ENCODE peak calls at places on chromosome 11, in nine cellular contexts. V is germinal center; P is hippocampal formation; I is hepatic stellate cell; B is GM12891; S is T-helper 2 cell; Y is CD8-positive, alpha-beta memory T cell; J is Kasumi-1; X is left ventricle myocardium superior. E is an unnamed sample.

GRCh38 chr11:47489395-47489755 is 40.4 kb upstream of the RAPSN start:
- DNase-seq in V (no peak), P (no peak), I (no peak), B (no peak), S (no peak), Y (no peak), J (no peak), X (no peak), E (peak)

GRCh38 chr11:19800714-19801519 is 88.3 kb downstream of the NAV2 start:
- DNase-seq in V (no peak), P (no peak), I (no peak), B (no peak), S (no peak), Y (no peak), J (no peak), X (no peak), E (peak)

GRCh38 chr11:81036168-81036870 is 1595.5 kb upstream of the TENM4 start:
- DNase-seq in V (no peak), P (no peak), I (no peak), B (no peak), S (no peak), Y (no peak), J (no peak), X (no peak), E (no peak)

GRCh38 chr11:93857413-93858185 is 7.2 kb upstream of the VSTM5 start:
- DNase-seq in V (no peak), P (peak), I (no peak), B (no peak), S (no peak), Y (no peak), J (no peak), X (no peak), E (peak)

GRCh38 chr11:43947003-43947500 is 4.6 kb downstream of the C11orf96 start:
- DNase-seq in V (no peak), P (no peak), I (peak), B (no peak), S (no peak), Y (no peak), J (peak), X (peak), E (no peak)

GRCh38 chr11:61602775-61603569 is 22.1 kb upstream of the SYT7 start:
- DNase-seq in V (no peak), P (no peak), I (peak), B (no peak), S (no peak), Y (no peak), J (no peak), X (peak), E (peak)

GRCh38 chr11:86459682-86460460 is 85.2 kb downstream of the CCDC81 start:
- DNase-seq in V (no peak), P (no peak), I (peak), B (no peak), S (no peak), Y (no peak), J (no peak), X (peak), E (peak)

GRCh38 chr11:79440451-79441158 is at the start of gene TENM4:
- DNase-seq in V (peak), P (peak), I (peak), B (no peak), S (no peak), Y (no peak), J (no peak), X (peak), E (peak)

GRCh38 chr11:86736303-86737143 is 63.8 kb upstream of the PRSS23 start:
- DNase-seq in V (no peak), P (no peak), I (no peak), B (no peak), S (no peak), Y (no peak), J (no peak), X (no peak), E (no peak)

E was measured in fibroblast of the aortic adventitia.